ENCODE peak calls at places on chromosomes 3 and 15, in nine cellular contexts. T is A549, J is heart left ventricle, C is Panc1, U is adrenal gland, A is upper lobe of left lung, Y is left lung, K is breast epithelium, P is heart right ventricle. I is an unnamed sample.

GRCh38 chr3:45575491-45575923 is 19.0 kb upstream of the LIMD1 start:
- DNase-seq in U (no peak), C (no peak), Y (no peak), A (no peak), P (no peak), J (no peak), T (no peak), K (no peak), I (no peak)

GRCh38 chr3:9231488-9231887 is 18.0 kb downstream of the SRGAP3 start:
- DNase-seq in P (no peak), U (no peak), K (no peak), A (no peak), J (no peak), C (no peak), Y (no peak), T (no peak), I (no peak)

GRCh38 chr15:75307778-75308390 is 25.2 kb downstream of the GOLGA6D start:
- DNase-seq in J (no peak), A (no peak), K (no peak), Y (no peak), C (peak; percentile 12), P (peak; percentile 31), U (no peak), T (peak; percentile 92), I (peak; percentile 88)

GRCh38 chr3:184186184-184186901 is at the start of gene ABCF3:
- DNase-seq in A (peak; percentile 86), J (peak; percentile 57), C (no peak), K (no peak), P (peak; percentile 58), U (peak; percentile 88), T (no peak), Y (peak; percentile 86), I (peak; percentile 83)

GRCh38 chr3:174986685-174987084 is 127.6 kb downstream of the NAALADL2 start:
- DNase-seq in C (no peak), A (no peak), U (no peak), K (no peak), Y (no peak), T (no peak), J (no peak), P (no peak), I (no peak)

GRCh38 chr3:33146791-33147445 is 33.1 kb downstream of the CRTAP start:
- DNase-seq in T (no peak), C (no peak), A (no peak), U (no peak), K (no peak), P (no peak), J (no peak), Y (no peak), I (no peak)

GRCh38 chr15:57537072-57537471 is 54.6 kb upstream of the MYZAP start:
- DNase-seq in J (no peak), T (no peak), C (no peak), A (no peak), P (no peak), Y (no peak), K (no peak), U (peak; percentile 92), I (no peak)

GRCh38 chr15:43187544-43188155 is 2.4 kb downstream of the CCNDBP1 start:
- DNase-seq in C (no peak), P (no peak), A (no peak), Y (no peak), U (no peak), K (no peak), T (peak; percentile 41), J (no peak), I (no peak)

GRCh38 chr3:25155696-25156471 is 272.2 kb upstream of the RARB start:
- DNase-seq in K (no peak), T (no peak), Y (no peak), J (no peak), C (no peak), U (no peak), P (no peak), A (no peak), I (no peak)

GRCh38 chr3:51304230-51304629 is 80.9 kb upstream of the MANF start:
- DNase-seq in K (no peak), T (no peak), J (no peak), C (no peak), Y (no peak), P (no peak), U (no peak), A (no peak), I (no peak)

GRCh38 chr3:73512095-73512494 is 112.6 kb downstream of the PDZRN3 start:
- DNase-seq in P (no peak), K (no peak), J (no peak), C (no peak), A (no peak), T (no peak), Y (no peak), U (no peak), I (no peak)

GRCh38 chr3:52314495-52314894 is 1.6 kb upstream of the DNAH1 start:
- DNase-seq in C (no peak), K (no peak), J (no peak), T (no peak), A (no peak), U (no peak), P (no peak), Y (peak; percentile 37), I (no peak)

GRCh38 chr3:12154151-12154550 is 4.6 kb downstream of the TIMP4 start:
- DNase-seq in P (no peak), Y (no peak), A (no peak), K (no peak), C (no peak), J (no peak), U (no peak), T (no peak), I (no peak)

GRCh38 chr3:23292432-23292831 is 89.3 kb downstream of the UBE2E2 start:
- DNase-seq in P (no peak), Y (no peak), A (no peak), K (no peak), J (no peak), U (no peak), C (no peak), T (no peak), I (no peak)

GRCh38 chr3:46013316-46014094 is 13.8 kb downstream of the XCR1 start:
- DNase-seq in U (no peak), P (no peak), A (no peak), J (no peak), K (no peak), C (no peak), Y (no peak), T (no peak), I (no peak)

GRCh38 chr3:6526861-6527260 is 334.1 kb upstream of the GRM7 start:
- DNase-seq in T (no peak), K (no peak), Y (no peak), U (no peak), P (no peak), J (no peak), A (no peak), C (no peak), I (no peak)

GRCh38 chr3:6528951-6529350 is 332.0 kb upstream of the GRM7 start:
- DNase-seq in T (no peak), J (no peak), P (no peak), K (no peak), C (no peak), A (no peak), U (no peak), Y (no peak), I (no peak)

GRCh38 chr3:6532101-6532500 is 328.8 kb upstream of the GRM7 start:
- DNase-seq in T (no peak), C (no peak), A (no peak), J (no peak), K (no peak), U (no peak), Y (no peak), P (no peak), I (no peak)

GRCh38 chr3:6524479-6524878 is 336.4 kb upstream of the GRM7 start:
- DNase-seq in A (no peak), P (no peak), K (no peak), T (no peak), J (no peak), Y (no peak), U (no peak), C (no peak), I (no peak)

GRCh38 chr3:6526321-6526720 is 334.6 kb upstream of the GRM7 start:
- DNase-seq in K (no peak), J (no peak), P (no peak), C (no peak), A (no peak), T (no peak), U (no peak), Y (no peak), I (no peak)
- H3K9me3 ChIP-seq in K (no peaks in the 10 kb centered on the region), J (no peaks in the 10 kb centered on the region), P (no peaks in the 10 kb centered on the region), C (no peaks in the 10 kb centered on the region), A (no peaks in the 10 kb centered on the region), T (no peaks in the 10 kb centered on the region), U (no peaks in the 10 kb centered on the region), Y (no peaks in the 10 kb centered on the region), I (no peaks in the 10 kb centered on the region)

GRCh38 chr3:195001961-195002861 is 268.7 kb downstream of the XXYLT1 start:
- DNase-seq in T (peak; percentile 25), J (peak; percentile 66), A (no peak), U (peak; percentile 68), K (peak; percentile 20), P (peak; percentile 72), C (peak; percentile 39), Y (no peak), I (peak; percentile 79)
- TF ChIP-seq CTCF in T (peak; percentile 25), J (peak; percentile 50), A (peak; percentile 51), U (peak; percentile 58), K (peak; percentile 26), P (peak; percentile 54), C (peak; percentile 79), Y (no peak), I (no peak)

DNA sequence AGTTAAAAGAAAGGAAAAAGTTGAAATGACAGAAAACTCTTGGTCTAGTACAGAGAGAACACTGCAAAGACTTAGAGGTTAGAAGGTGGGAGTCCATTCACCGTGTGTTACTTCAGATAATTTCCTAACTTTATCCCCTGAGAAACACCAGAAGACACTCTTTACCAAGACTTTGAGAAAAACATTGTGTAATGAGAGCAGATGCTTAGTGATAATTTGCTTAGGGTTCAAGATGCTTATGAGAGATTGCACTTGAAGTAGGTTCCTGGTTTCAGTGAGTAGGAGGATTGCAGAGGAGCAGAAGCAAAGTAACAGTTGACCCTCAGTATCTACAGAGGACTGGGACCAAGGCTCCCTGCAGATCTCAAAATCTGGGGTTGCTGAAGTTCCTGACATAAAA is 594.1 kb downstream of the NR2F2 start:
- DNase-seq in Y (no peak), P (no peak), A (no peak), C (no peak), U (no peak), J (no peak), K (no peak), T (no peak), I (no peak)
- H3K9me3 ChIP-seq in Y (no peaks in the 10 kb centered on the region), P (no peaks in the 10 kb centered on the region), A (no peaks in the 10 kb centered on the region), C (no peaks in the 10 kb centered on the region), U (no peaks in the 10 kb centered on the region), J (no peaks in the 10 kb centered on the region), K (peaks cover 8% of the 10 kb centered on the region), T (peaks cover 6% of the 10 kb centered on the region), I (peaks cover 12% of the 10 kb centered on the region)

DNA sequence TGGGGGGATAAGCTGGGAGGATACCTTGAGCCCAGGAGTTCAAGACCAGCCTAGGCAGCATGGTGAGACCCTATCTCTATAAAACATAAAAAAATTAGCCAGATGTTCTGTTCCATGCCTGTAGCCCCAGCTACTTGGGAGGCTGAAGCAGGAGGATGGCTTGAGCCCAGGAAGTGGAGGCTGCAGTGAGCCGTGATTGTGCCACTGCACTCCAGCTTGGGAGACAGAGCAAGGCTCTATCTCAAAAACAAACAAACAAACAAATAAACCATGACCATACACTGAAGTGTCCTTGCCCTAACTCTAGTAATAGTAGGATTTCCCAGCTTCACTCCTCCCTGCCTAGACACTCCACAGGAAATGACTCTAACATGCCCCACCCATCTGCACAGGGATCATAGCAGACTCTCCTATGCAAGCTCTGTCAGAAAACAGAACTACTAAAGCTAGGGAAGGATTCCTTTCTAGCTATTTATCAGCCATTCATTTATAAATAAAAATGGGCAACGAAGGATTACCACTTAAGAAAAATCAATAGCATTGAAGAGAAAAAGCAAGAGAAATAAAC is 4.6 kb downstream of the ERICH6 start:
- DNase-seq in J (no peak), T (no peak), C (no peak), K (no peak), P (no peak), Y (no peak), A (no peak), U (no peak), I (no peak)
- TF ChIP-seq CTCF in J (no peak), T (no peak), C (no peak), K (no peak), P (no peak), Y (no peak), A (no peak), U (no peak), I (no peak)

I was measured in mucosa of descending colon.